ENCODE peak calls at places on chromosome 5, in ten cellular contexts. A, J, Z, W, D, V, I, U, H and M are unnamed samples.

GRCh38 chr5:55481293-55481900 is 53.4 kb downstream of the PLPP1 start:
- DNase-seq in A (no peak), J (no peak), Z (no peak), W (no peak), D (no peak), V (no peak), I (no peak), U (no peak), H (no peak), M (no peak)

GRCh38 chr5:133226186-133226585 is 174.4 kb downstream of the HSPA4 start:
- DNase-seq in A (no peak), J (no peak), Z (no peak), W (no peak), D (no peak), V (no peak), I (no peak), U (no peak), H (no peak), M (no peak)

GRCh38 chr5:132001647-132002561 is 9.6 kb downstream of the ACSL6 start:
- DNase-seq in A (peak), J (no peak), Z (no peak), W (no peak), D (peak), V (no peak), I (no peak), U (peak), H (no peak), M (peak)

GRCh38 chr5:141100243-141100805 is at the start of gene PCDHB3:
- DNase-seq in A (peak), J (no peak), Z (no peak), W (no peak), D (no peak), V (peak), I (peak), U (peak), H (peak), M (peak)

GRCh38 chr5:10579537-10580521 is 16.0 kb downstream of the ANKRD33B start:
- DNase-seq in A (no peak), J (no peak), Z (no peak), W (no peak), D (no peak), V (no peak), I (no peak), U (no peak), H (no peak), M (no peak)

GRCh38 chr5:52825826-52826225 is 38.1 kb downstream of the ITGA1 start:
- DNase-seq in A (no peak), J (no peak), Z (peak), W (no peak), D (no peak), V (no peak), I (no peak), U (no peak), H (no peak), M (no peak)

GRCh38 chr5:150001660-150002493 is 1.3 kb downstream of the HMGXB3 start:
- DNase-seq in A (peak), J (peak), Z (peak), W (peak), D (peak), V (peak), I (peak), U (peak), H (no peak), M (peak)

GRCh38 chr5:179624841-179625271 is 1.4 kb upstream of the HNRNPH1 start:
- DNase-seq in A (no peak), J (no peak), Z (no peak), W (no peak), D (no peak), V (no peak), I (no peak), U (no peak), H (no peak), M (no peak)

GRCh38 chr5:77086611-77087483 is at the start of gene ZBED3:
- DNase-seq in A (peak), J (peak), Z (peak), W (peak), D (peak), V (peak), I (peak), U (peak), H (peak), M (peak)

GRCh38 chr5:119943148-119943547 is 313.8 kb downstream of the FAM170A start:
- DNase-seq in A (peak), J (no peak), Z (no peak), W (no peak), D (no peak), V (no peak), I (no peak), U (peak), H (no peak), M (no peak)

GRCh38 chr5:83956386-83956785 is 235.7 kb upstream of the HAPLN1 start:
- DNase-seq in A (peak), J (no peak), Z (no peak), W (no peak), D (no peak), V (no peak), I (no peak), U (no peak), H (no peak), M (no peak)

GRCh38 chr5:76663573-76663972 is 40.4 kb upstream of the F2RL2 start:
- DNase-seq in A (no peak), J (no peak), Z (no peak), W (no peak), D (no peak), V (no peak), I (no peak), U (no peak), H (no peak), M (no peak)

GRCh38 chr5:172149073-172149472 is 39.0 kb downstream of the STK10 start:
- DNase-seq in A (peak), J (no peak), Z (no peak), W (no peak), D (no peak), V (no peak), I (no peak), U (no peak), H (no peak), M (peak)
- TF ChIP-seq POLR2A in A (no peak), J (no peak), Z (no peak), W (no peak), D (no peak), V (no peak), I (no peak), U (no peak), H (no peak), M (no peak)

GRCh38 chr5:54098267-54098666 is 212.1 kb downstream of the ARL15 start:
- DNase-seq in A (no peak), J (no peak), Z (no peak), W (no peak), D (no peak), V (no peak), I (no peak), U (no peak), H (no peak), M (no peak)

GRCh38 chr5:54093081-54093492 is 217.3 kb downstream of the ARL15 start:
- DNase-seq in A (no peak), J (no peak), Z (no peak), W (no peak), D (no peak), V (no peak), I (peak), U (no peak), H (no peak), M (no peak)

GRCh38 chr5:54094706-54095105 is 215.7 kb downstream of the ARL15 start:
- DNase-seq in A (no peak), J (no peak), Z (no peak), W (no peak), D (no peak), V (no peak), I (no peak), U (no peak), H (no peak), M (no peak)

GRCh38 chr5:54093861-54094260 is 216.5 kb downstream of the ARL15 start:
- DNase-seq in A (peak), J (no peak), Z (peak), W (no peak), D (no peak), V (no peak), I (no peak), U (no peak), H (no peak), M (no peak)

GRCh38 chr5:54095969-54096368 is 214.4 kb downstream of the ARL15 start:
- DNase-seq in A (no peak), J (no peak), Z (no peak), W (no peak), D (no peak), V (no peak), I (no peak), U (no peak), H (no peak), M (no peak)
- TF ChIP-seq POLR2A in A (no peak), J (no peak), Z (no peak), W (no peak), D (no peak), V (no peak), I (no peak), U (no peak), H (no peak), M (no peak)

GRCh38 chr5:35229076-35230042 is 928 bp downstream of the PRLR start:
- DNase-seq in A (no peak), J (peak), Z (no peak), W (peak), D (no peak), V (peak), I (no peak), U (peak), H (peak), M (no peak)

GRCh38 chr5:35228304-35228703 is 2.0 kb downstream of the PRLR start:
- DNase-seq in A (no peak), J (no peak), Z (no peak), W (no peak), D (no peak), V (no peak), I (no peak), U (no peak), H (no peak), M (no peak)

GRCh38 chr5:35232124-35232523 is 1.8 kb upstream of the PRLR start:
- DNase-seq in A (no peak), J (no peak), Z (no peak), W (no peak), D (no peak), V (no peak), I (no peak), U (no peak), H (no peak), M (no peak)

GRCh38 chr5:35233121-35233520 is 2.8 kb upstream of the PRLR start:
- DNase-seq in A (no peak), J (no peak), Z (no peak), W (no peak), D (no peak), V (no peak), I (no peak), U (no peak), H (no peak), M (no peak)

GRCh38 chr5:35230043-35230611 is at the start of gene PRLR:
- DNase-seq in A (peak), J (peak), Z (no peak), W (peak), D (peak), V (peak), I (no peak), U (peak), H (peak), M (no peak)
- TF ChIP-seq POLR2A in A (no peak), J (peak), Z (no peak), W (no peak), D (no peak), V (peak), I (no peak), U (no peak), H (no peak), M (no peak)

GRCh38 chr5:38556599-38557308 is at the start of gene LIFR:
- DNase-seq in A (peak), J (peak), Z (no peak), W (peak), D (peak), V (peak), I (peak), U (peak), H (peak), M (peak)
- TF ChIP-seq POLR2A in A (no peak), J (peak), Z (no peak), W (no peak), D (peak), V (peak), I (no peak), U (no peak), H (peak), M (peak)

DNA sequence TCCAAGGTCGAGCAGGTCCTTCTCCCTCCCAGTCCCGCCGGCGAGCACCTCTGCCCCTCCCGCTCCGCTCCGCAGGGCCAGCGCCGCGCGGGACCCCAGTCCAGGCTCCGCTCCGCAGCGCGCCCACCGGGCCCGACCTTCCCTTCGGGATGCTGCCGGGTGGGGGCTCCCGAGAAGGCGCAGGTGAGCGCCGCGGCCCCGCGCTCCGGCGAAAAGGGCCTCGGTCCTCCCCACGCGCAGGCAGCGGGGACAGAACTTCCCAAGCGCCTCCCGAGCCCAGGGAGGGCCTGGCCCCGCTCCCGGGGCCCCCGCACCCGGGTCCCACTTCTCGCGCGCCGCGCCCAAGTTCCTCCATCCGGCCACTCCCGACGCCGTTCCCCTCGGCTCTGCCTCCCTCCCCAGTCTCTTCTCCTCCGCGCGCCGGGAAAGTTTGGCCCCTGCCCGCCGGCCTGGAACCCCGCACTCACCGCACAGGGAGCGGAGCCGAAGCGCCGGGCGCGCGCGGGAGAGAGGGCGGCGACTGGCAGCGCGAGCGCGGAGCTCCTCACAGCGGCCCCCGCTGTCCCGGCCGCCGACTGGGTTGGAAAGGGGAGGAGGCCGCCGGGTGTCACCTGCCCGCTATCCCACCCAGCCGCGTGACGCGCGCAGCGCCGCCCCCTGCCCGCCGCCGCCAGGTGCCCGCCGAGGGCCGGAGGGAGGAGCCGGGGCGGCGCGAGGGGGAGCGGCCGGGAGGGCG is at the start of gene ELOVL7:
- DNase-seq in A (peak), J (peak), Z (no peak), W (peak), D (no peak), V (peak), I (peak), U (no peak), H (peak), M (peak)
- TF ChIP-seq POLR2A in A (no peak), J (peak), Z (peak), W (no peak), D (peak), V (peak), I (no peak), U (no peak), H (peak), M (no peak)